ENCODE peak calls at places on chromosome 12, in nine cellular contexts. One of them, this sample, is unnamed.

GRCh38 chr12:3204143-3204542 is 127.0 kb downstream of the TSPAN9 start:
- DNase-seq in lower lobe of right lung: no peak
- DNase-seq in fibroblast of lung: no peak
- DNase-seq in right lobe of liver: no peak
- DNase-seq in esophagus squamous epithelium: no peak
- DNase-seq in left ventricle myocardium inferior: no peak
- DNase-seq in Panc1: no peak
- DNase-seq in heart left ventricle: peak; percentile 28
- DNase-seq in PC-3: no peak
- DNase-seq in this sample: peak; percentile 77

GRCh38 chr12:14216405-14217294 is 148.8 kb upstream of the ATF7IP start:
- DNase-seq in fibroblast of lung: peak; percentile 29
- DNase-seq in esophagus squamous epithelium: no peak
- DNase-seq in lower lobe of right lung: no peak
- DNase-seq in left ventricle myocardium inferior: no peak
- DNase-seq in PC-3: peak; percentile 4
- DNase-seq in Panc1: no peak
- DNase-seq in heart left ventricle: no peak
- DNase-seq in right lobe of liver: no peak
- DNase-seq in this sample: no peak

GRCh38 chr12:88715673-88716072 is 135.4 kb upstream of the KITLG start:
- DNase-seq in right lobe of liver: no peak
- DNase-seq in Panc1: no peak
- DNase-seq in fibroblast of lung: no peak
- DNase-seq in esophagus squamous epithelium: no peak
- DNase-seq in PC-3: no peak
- DNase-seq in heart left ventricle: no peak
- DNase-seq in lower lobe of right lung: no peak
- DNase-seq in left ventricle myocardium inferior: no peak
- DNase-seq in this sample: no peak

GRCh38 chr12:89324437-89324836 is 27.9 kb downstream of the DUSP6 start:
- DNase-seq in heart left ventricle: no peak
- DNase-seq in esophagus squamous epithelium: no peak
- DNase-seq in right lobe of liver: no peak
- DNase-seq in PC-3: no peak
- DNase-seq in left ventricle myocardium inferior: no peak
- DNase-seq in Panc1: no peak
- DNase-seq in lower lobe of right lung: no peak
- DNase-seq in fibroblast of lung: no peak
- DNase-seq in this sample: no peak

GRCh38 chr12:91249059-91250055 is 66.7 kb upstream of the DCN start:
- DNase-seq in lower lobe of right lung: no peak
- DNase-seq in PC-3: no peak
- DNase-seq in heart left ventricle: no peak
- DNase-seq in left ventricle myocardium inferior: no peak
- DNase-seq in Panc1: no peak
- DNase-seq in right lobe of liver: no peak
- DNase-seq in esophagus squamous epithelium: no peak
- DNase-seq in fibroblast of lung: peak; percentile 64
- DNase-seq in this sample: no peak

GRCh38 chr12:39887824-39888223 is 218.1 kb downstream of the SLC2A13 start:
- DNase-seq in esophagus squamous epithelium: no peak
- DNase-seq in fibroblast of lung: no peak
- DNase-seq in lower lobe of right lung: no peak
- DNase-seq in Panc1: no peak
- DNase-seq in PC-3: no peak
- DNase-seq in heart left ventricle: no peak
- DNase-seq in right lobe of liver: no peak
- DNase-seq in left ventricle myocardium inferior: no peak
- DNase-seq in this sample: no peak

GRCh38 chr12:34402899-34403705 is 380.8 kb downstream of the ALG10 start:
- DNase-seq in esophagus squamous epithelium: no peak
- DNase-seq in right lobe of liver: peak; percentile 12
- DNase-seq in lower lobe of right lung: peak; percentile 9
- DNase-seq in Panc1: no peak
- DNase-seq in PC-3: no peak
- DNase-seq in left ventricle myocardium inferior: peak; percentile 5
- DNase-seq in fibroblast of lung: no peak
- DNase-seq in heart left ventricle: peak; percentile 9
- DNase-seq in this sample: peak; percentile 0

GRCh38 chr12:102567031-102567985 is 86.9 kb upstream of the IGF1 start:
- DNase-seq in esophagus squamous epithelium: no peak
- DNase-seq in heart left ventricle: no peak
- DNase-seq in PC-3: peak; percentile 36
- DNase-seq in Panc1: no peak
- DNase-seq in right lobe of liver: no peak
- DNase-seq in fibroblast of lung: peak; percentile 14
- DNase-seq in lower lobe of right lung: no peak
- DNase-seq in left ventricle myocardium inferior: no peak
- DNase-seq in this sample: peak; percentile 18

GRCh38 chr12:113187588-113187987 is 2.1 kb downstream of the RITA1 start:
- DNase-seq in left ventricle myocardium inferior: no peak
- DNase-seq in heart left ventricle: no peak
- DNase-seq in fibroblast of lung: no peak
- DNase-seq in right lobe of liver: no peak
- DNase-seq in lower lobe of right lung: no peak
- DNase-seq in Panc1: no peak
- DNase-seq in esophagus squamous epithelium: no peak
- DNase-seq in PC-3: no peak
- DNase-seq in this sample: no peak

GRCh38 chr12:46387697-46388096 is 15.1 kb upstream of the SLC38A2 start:
- DNase-seq in left ventricle myocardium inferior: no peak
- DNase-seq in PC-3: no peak
- DNase-seq in esophagus squamous epithelium: no peak
- DNase-seq in heart left ventricle: no peak
- DNase-seq in right lobe of liver: no peak
- DNase-seq in lower lobe of right lung: no peak
- DNase-seq in fibroblast of lung: no peak
- DNase-seq in Panc1: no peak
- DNase-seq in this sample: no peak

GRCh38 chr12:130203151-130203550 is 40.9 kb downstream of the FZD10 start:
- DNase-seq in right lobe of liver: no peak
- DNase-seq in left ventricle myocardium inferior: no peak
- DNase-seq in esophagus squamous epithelium: no peak
- DNase-seq in fibroblast of lung: no peak
- DNase-seq in PC-3: no peak
- DNase-seq in lower lobe of right lung: no peak
- DNase-seq in heart left ventricle: no peak
- DNase-seq in Panc1: no peak
- DNase-seq in this sample: no peak

DNA sequence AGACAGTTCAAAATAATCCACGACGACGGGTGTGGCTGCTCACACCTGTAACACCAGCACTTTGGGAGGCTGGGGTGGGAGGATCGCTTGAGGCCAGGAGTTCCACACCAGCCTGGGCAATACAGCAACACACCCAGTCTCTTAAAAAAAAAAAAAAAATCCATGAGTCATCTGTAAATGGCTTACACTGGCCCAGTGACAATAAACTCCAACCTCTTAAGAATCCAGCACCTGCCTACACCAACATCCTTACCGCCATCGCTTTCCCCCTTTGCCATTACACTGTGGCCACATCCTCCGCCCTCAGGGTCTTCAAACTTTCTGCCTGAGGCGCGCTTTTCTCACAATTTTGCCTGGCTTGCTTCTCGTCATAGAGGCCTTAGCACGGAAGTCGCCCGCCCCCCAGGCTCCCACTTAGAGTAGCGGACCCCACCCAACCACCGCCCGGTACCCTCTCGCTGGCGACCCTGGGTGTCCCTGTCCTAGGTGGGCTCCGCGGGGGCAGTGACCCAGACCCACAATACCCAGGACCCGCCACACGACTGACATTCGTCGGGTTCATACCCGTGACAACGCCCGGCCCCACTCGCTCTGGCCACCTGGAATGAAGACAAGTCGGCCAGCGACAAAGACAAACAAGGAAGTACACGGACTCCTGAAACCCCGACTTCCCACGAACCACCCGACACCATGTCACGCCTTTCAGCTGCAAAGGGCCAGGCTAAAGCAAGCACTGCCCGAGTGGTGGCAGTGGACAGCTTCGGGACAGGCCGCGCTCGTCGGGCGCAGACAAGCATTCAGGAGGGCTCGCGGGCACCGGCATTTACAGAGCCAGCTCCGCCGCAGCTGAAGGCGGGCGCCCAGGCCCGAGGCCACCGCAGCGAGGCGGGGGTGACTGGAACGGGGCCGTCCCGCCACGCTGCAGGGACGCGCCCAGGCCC is 636 bp downstream of the GOLGA3 start:
- DNase-seq in right lobe of liver: peak; percentile 54
- DNase-seq in Panc1: no peak
- DNase-seq in heart left ventricle: peak; percentile 43
- DNase-seq in fibroblast of lung: peak; percentile 76
- DNase-seq in esophagus squamous epithelium: no peak
- DNase-seq in lower lobe of right lung: peak; percentile 64
- DNase-seq in left ventricle myocardium inferior: no peak
- DNase-seq in PC-3: peak; percentile 77
- DNase-seq in this sample: peak; percentile 22
- TF ChIP-seq CTCF in right lobe of liver: no peak
- TF ChIP-seq CTCF in Panc1: no peak
- TF ChIP-seq CTCF in heart left ventricle: no peak
- TF ChIP-seq CTCF in fibroblast of lung: no peak
- TF ChIP-seq CTCF in esophagus squamous epithelium: no peak
- TF ChIP-seq CTCF in lower lobe of right lung: no peak
- TF ChIP-seq CTCF in left ventricle myocardium inferior: no peak
- TF ChIP-seq CTCF in PC-3: no peak
- TF ChIP-seq CTCF in this sample: no peak

GRCh38 chr12:57243521-57244305 is 7.3 kb downstream of the STAC3 start:
- DNase-seq in esophagus squamous epithelium: no peak
- DNase-seq in Panc1: no peak
- DNase-seq in left ventricle myocardium inferior: peak; percentile 79
- DNase-seq in right lobe of liver: peak; percentile 83
- DNase-seq in PC-3: peak; percentile 88
- DNase-seq in lower lobe of right lung: peak; percentile 88
- DNase-seq in heart left ventricle: peak; percentile 79
- DNase-seq in fibroblast of lung: peak; percentile 73
- DNase-seq in this sample: peak; percentile 90
- H3K27me3 ChIP-seq in esophagus squamous epithelium: peaks cover 65% of the 10 kb centered on the region
- H3K27me3 ChIP-seq in Panc1: peaks cover 2% of the 10 kb centered on the region
- H3K27me3 ChIP-seq in left ventricle myocardium inferior: peaks cover 60% of the 10 kb centered on the region
- H3K27me3 ChIP-seq in right lobe of liver: no peaks in the 10 kb centered on the region
- H3K27me3 ChIP-seq in PC-3: peaks cover 16% of the 10 kb centered on the region
- H3K27me3 ChIP-seq in lower lobe of right lung: peaks cover 54% of the 10 kb centered on the region
- H3K27me3 ChIP-seq in heart left ventricle: peaks cover 47% of the 10 kb centered on the region
- H3K27me3 ChIP-seq in fibroblast of lung: peaks cover 16% of the 10 kb centered on the region
- H3K27me3 ChIP-seq in this sample: peaks cover 14% of the 10 kb centered on the region

GRCh38 chr12:120791669-120792176 is 66.1 kb downstream of the ACADS start:
- DNase-seq in right lobe of liver: no peak
- DNase-seq in Panc1: no peak
- DNase-seq in heart left ventricle: no peak
- DNase-seq in fibroblast of lung: no peak
- DNase-seq in esophagus squamous epithelium: no peak
- DNase-seq in left ventricle myocardium inferior: no peak
- DNase-seq in PC-3: no peak
- DNase-seq in lower lobe of right lung: no peak
- DNase-seq in this sample: no peak

GRCh38 chr12:120793357-120793756 is 67.7 kb downstream of the ACADS start:
- DNase-seq in heart left ventricle: no peak
- DNase-seq in lower lobe of right lung: no peak
- DNase-seq in Panc1: no peak
- DNase-seq in PC-3: no peak
- DNase-seq in fibroblast of lung: no peak
- DNase-seq in left ventricle myocardium inferior: no peak
- DNase-seq in esophagus squamous epithelium: no peak
- DNase-seq in right lobe of liver: no peak
- DNase-seq in this sample: no peak

GRCh38 chr12:120798696-120799095 is 73.1 kb downstream of the ACADS start:
- DNase-seq in lower lobe of right lung: no peak
- DNase-seq in heart left ventricle: no peak
- DNase-seq in left ventricle myocardium inferior: no peak
- DNase-seq in Panc1: no peak
- DNase-seq in right lobe of liver: no peak
- DNase-seq in fibroblast of lung: no peak
- DNase-seq in esophagus squamous epithelium: no peak
- DNase-seq in PC-3: no peak
- DNase-seq in this sample: no peak

GRCh38 chr12:120797677-120798642 is 72.3 kb downstream of the ACADS start:
- DNase-seq in esophagus squamous epithelium: no peak
- DNase-seq in lower lobe of right lung: no peak
- DNase-seq in right lobe of liver: no peak
- DNase-seq in left ventricle myocardium inferior: no peak
- DNase-seq in heart left ventricle: no peak
- DNase-seq in PC-3: peak; percentile 20
- DNase-seq in Panc1: no peak
- DNase-seq in fibroblast of lung: no peak
- DNase-seq in this sample: no peak

DNA sequence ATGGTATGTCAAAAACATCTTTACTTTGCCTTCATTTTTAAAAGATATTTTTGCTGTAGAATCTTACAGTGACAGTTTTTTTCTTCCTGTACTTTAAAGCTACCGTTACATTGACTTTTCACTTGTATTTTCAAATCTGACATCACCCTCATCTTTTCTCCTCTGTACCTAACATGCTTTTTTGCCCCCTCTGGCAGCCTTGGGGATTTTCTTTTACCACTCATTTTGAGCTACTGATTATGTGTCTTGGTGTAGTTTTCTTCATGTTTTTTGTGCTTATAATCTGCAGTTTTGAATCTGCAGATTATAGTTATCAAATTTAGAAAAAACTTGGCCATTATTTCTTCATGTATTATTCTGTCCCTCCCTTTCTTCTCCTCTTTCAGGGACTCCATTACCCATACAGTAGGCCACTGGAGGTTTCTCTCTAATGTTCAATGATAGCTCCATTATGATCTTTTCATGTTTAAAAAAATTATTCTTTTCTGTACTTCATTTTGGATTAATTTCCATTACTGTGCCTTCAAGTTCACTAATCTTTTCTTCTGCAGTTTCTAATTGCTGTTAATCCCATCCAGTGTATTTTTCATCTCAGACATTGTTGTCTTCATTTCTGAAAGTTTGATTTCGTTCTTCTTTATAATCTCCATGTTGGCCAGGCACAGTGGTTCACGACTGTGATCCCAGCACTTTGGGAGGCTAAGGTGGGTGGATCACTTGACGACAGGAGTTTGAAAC is 70.0 kb downstream of the ACADS start:
- DNase-seq in esophagus squamous epithelium: no peak
- DNase-seq in PC-3: no peak
- DNase-seq in Panc1: no peak
- DNase-seq in heart left ventricle: no peak
- DNase-seq in right lobe of liver: no peak
- DNase-seq in fibroblast of lung: no peak
- DNase-seq in lower lobe of right lung: no peak
- DNase-seq in left ventricle myocardium inferior: no peak
- DNase-seq in this sample: no peak
- TF ChIP-seq CTCF in esophagus squamous epithelium: no peak
- TF ChIP-seq CTCF in PC-3: no peak
- TF ChIP-seq CTCF in Panc1: no peak
- TF ChIP-seq CTCF in heart left ventricle: no peak
- TF ChIP-seq CTCF in right lobe of liver: no peak
- TF ChIP-seq CTCF in fibroblast of lung: no peak
- TF ChIP-seq CTCF in lower lobe of right lung: no peak
- TF ChIP-seq CTCF in left ventricle myocardium inferior: no peak
- TF ChIP-seq CTCF in this sample: no peak

DNA sequence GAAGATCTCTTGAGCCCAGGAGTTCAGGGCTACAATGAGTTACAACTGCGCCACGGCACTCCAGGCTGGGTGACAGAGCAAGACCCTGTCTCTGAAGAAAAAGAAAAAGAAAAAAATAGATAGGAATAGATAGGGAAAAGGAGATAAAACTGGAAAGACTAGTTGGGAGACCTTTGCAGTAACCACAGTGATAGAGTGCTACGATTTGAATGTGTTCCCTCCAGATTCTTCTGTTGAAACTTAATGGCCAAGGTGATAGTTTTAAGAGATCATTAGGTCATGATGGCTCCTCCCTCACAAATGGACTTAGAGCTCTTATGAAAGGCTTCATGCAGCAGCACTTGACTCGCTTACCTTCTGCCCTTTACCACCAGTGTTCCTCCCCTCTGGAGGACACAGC is 13.5 kb upstream of the ATF1 start:
- DNase-seq in PC-3: no peak
- DNase-seq in Panc1: no peak
- DNase-seq in esophagus squamous epithelium: no peak
- DNase-seq in right lobe of liver: no peak
- DNase-seq in lower lobe of right lung: no peak
- DNase-seq in fibroblast of lung: no peak
- DNase-seq in heart left ventricle: no peak
- DNase-seq in left ventricle myocardium inferior: no peak
- DNase-seq in this sample: no peak
- H3K27me3 ChIP-seq in PC-3: no peaks in the 10 kb centered on the region
- H3K27me3 ChIP-seq in Panc1: no peaks in the 10 kb centered on the region
- H3K27me3 ChIP-seq in esophagus squamous epithelium: no peaks in the 10 kb centered on the region
- H3K27me3 ChIP-seq in right lobe of liver: no peaks in the 10 kb centered on the region
- H3K27me3 ChIP-seq in lower lobe of right lung: no peaks in the 10 kb centered on the region
- H3K27me3 ChIP-seq in fibroblast of lung: no peaks in the 10 kb centered on the region
- H3K27me3 ChIP-seq in heart left ventricle: no peaks in the 10 kb centered on the region
- H3K27me3 ChIP-seq in left ventricle myocardium inferior: no peaks in the 10 kb centered on the region
- H3K27me3 ChIP-seq in this sample: no peaks in the 10 kb centered on the region

This sample was measured in WERI-Rb-1.